ENCODE peak calls at places on chromosomes 1 and 21, in five cellular contexts. H is thoracic aorta, J is IMR-90, R is hypothalamus, O is NCI-H1105. W is an unnamed sample.

GRCh38 chr1:84913025-84913892 is 20.3 kb upstream of the LPAR3 start:
- DNase-seq in H (no peak), J (peak; percentile 24), R (no peak), O (no peak), W (no peak)

GRCh38 chr21:35142036-35142825 is 93.1 kb upstream of the RUNX1 start:
- DNase-seq in H (no peak), J (no peak), R (no peak), O (no peak), W (no peak)

GRCh38 chr1:25619101-25619890 is 2.7 kb downstream of the MAN1C1 start:
- DNase-seq in H (no peak), J (peak; percentile 14), R (peak; percentile 50), O (peak; percentile 69), W (no peak)

GRCh38 chr1:168469690-168470089 is 74.1 kb downstream of the XCL2 start:
- DNase-seq in H (peak; percentile 46), J (peak; percentile 40), R (no peak), O (no peak), W (no peak)

GRCh38 chr1:110292031-110292300 is 47.2 kb upstream of the RBM15 start:
- DNase-seq in H (no peak), J (no peak), R (no peak), O (no peak), W (no peak)

GRCh38 chr1:235670157-235670776 is 20.7 kb upstream of the GNG4 start:
- DNase-seq in H (no peak), J (peak; percentile 4), R (no peak), O (no peak), W (no peak)

GRCh38 chr21:30345014-30345413 is 3.4 kb downstream of the KRTAP23-1 start:
- DNase-seq in H (no peak), J (no peak), R (no peak), O (no peak), W (no peak)

GRCh38 chr1:230868736-230869385 is 540 bp upstream of the C1orf198 start:
- DNase-seq in H (no peak), J (no peak), R (peak; percentile 71), O (peak; percentile 30), W (no peak)

GRCh38 chr1:24364605-24364974 is 45.4 kb downstream of the GRHL3 start:
- DNase-seq in H (no peak), J (no peak), R (no peak), O (no peak), W (no peak)

GRCh38 chr1:117821782-117822447 is 107.5 kb downstream of the GDAP2 start:
- DNase-seq in H (peak; percentile 28), J (peak; percentile 99), R (no peak), O (no peak), W (no peak)

GRCh38 chr21:46215436-46216131 is 13.0 kb downstream of the LSS start:
- DNase-seq in H (no peak), J (no peak), R (no peak), O (no peak), W (no peak)

GRCh38 chr1:182611787-182612186 is 7.6 kb upstream of the RGS16 start:
- DNase-seq in H (no peak), J (no peak), R (no peak), O (peak; percentile 90), W (no peak)

GRCh38 chr1:183757061-183757460 is 47.9 kb upstream of the RGL1 start:
- DNase-seq in H (no peak), J (peak; percentile 84), R (no peak), O (no peak), W (no peak)

GRCh38 chr1:209355415-209355814 is 228.1 kb upstream of the CAMK1G start:
- DNase-seq in H (no peak), J (no peak), R (no peak), O (no peak), W (no peak)

GRCh38 chr1:72197786-72198185 is 84.6 kb downstream of the NEGR1 start:
- DNase-seq in H (no peak), J (no peak), R (no peak), O (no peak), W (no peak)

GRCh38 chr1:53122194-53122846 is 20.1 kb downstream of the SLC1A7 start:
- DNase-seq in H (no peak), J (peak; percentile 55), R (no peak), O (no peak), W (no peak)

GRCh38 chr21:36415375-36415774 is 30.2 kb downstream of the CHAF1B start:
- DNase-seq in H (no peak), J (no peak), R (no peak), O (no peak), W (no peak)

GRCh38 chr1:180851995-180852887 is 60.5 kb upstream of the KIAA1614 start:
- DNase-seq in H (no peak), J (no peak), R (no peak), O (no peak), W (no peak)

GRCh38 chr1:244113532-244114320 is 62.6 kb downstream of the ZBTB18 start:
- DNase-seq in H (no peak), J (peak; percentile 15), R (no peak), O (no peak), W (no peak)

W was measured in central memory CD8-positive, alpha-beta T cell.